ENCODE peak calls at places on chromosomes 3 and 15, in five cellular contexts. A is HTR-8/SVneo, D is fibroblast of lung, I is aorta, E is kidney tubule cell. O is an unnamed sample.

GRCh38 chr3:525415-525814 is 328.9 kb downstream of the CHL1 start:
- DNase-seq in D (no peak), E (peak), I (no peak), A (no peak), O (no peak)

GRCh38 chr15:74793135-74794028 is 11.5 kb downstream of the CSK start:
- DNase-seq in A (no peak), I (no peak), D (peak), E (no peak), O (peak)

GRCh38 chr3:9769426-9770275 is at the start of gene CAMK1:
- DNase-seq in I (peak), E (peak), A (peak), D (peak), O (peak)

GRCh38 chr15:65212097-65212496 is 824 bp upstream of the CILP start:
- DNase-seq in D (no peak), E (no peak), I (no peak), A (no peak), O (peak)

GRCh38 chr3:148090156-148090555 is 607.5 kb upstream of the AGTR1 start:
- DNase-seq in A (no peak), E (no peak), D (no peak), I (no peak), O (no peak)

GRCh38 chr3:87298111-87298718 is 21.8 kb upstream of the POU1F1 start:
- DNase-seq in I (no peak), D (peak), E (peak), A (peak), O (peak)

GRCh38 chr3:117903226-117903625 is 1131.4 kb downstream of the IGSF11 start:
- DNase-seq in A (no peak), D (peak), I (no peak), E (no peak), O (no peak)

GRCh38 chr15:39110336-39110735 is 470.5 kb upstream of the THBS1 start:
- DNase-seq in A (no peak), E (peak), D (peak), I (no peak), O (peak)

GRCh38 chr3:70882104-70882503 is 569.7 kb upstream of the MDFIC2 start:
- DNase-seq in I (no peak), D (peak), E (peak), A (no peak), O (no peak)

GRCh38 chr3:100761211-100761921 is 52.1 kb downstream of the TFG start:
- DNase-seq in A (peak), I (no peak), E (peak), D (no peak), O (no peak)

GRCh38 chr3:45870099-45870498 is 16.2 kb upstream of the CCR9 start:
- DNase-seq in I (no peak), D (no peak), E (no peak), A (no peak), O (no peak)

GRCh38 chr15:70447927-70448698 is 315.2 kb downstream of the UACA start:
- DNase-seq in D (peak), E (no peak), I (no peak), A (no peak), O (no peak)

GRCh38 chr3:45915518-45916231 is 27.6 kb upstream of the CXCR6 start:
- DNase-seq in I (no peak), E (peak), A (peak), D (peak), O (no peak)

GRCh38 chr3:43874290-43874689 is 183.6 kb downstream of the ABHD5 start:
- DNase-seq in I (peak), D (no peak), E (peak), A (no peak), O (no peak)

GRCh38 chr15:65903296-65904073 is 34.2 kb downstream of the RAB11A start:
- DNase-seq in D (peak), E (peak), I (no peak), A (peak), O (peak)

GRCh38 chr3:110318108-110318507 is 753.5 kb upstream of the NECTIN3 start:
- DNase-seq in E (peak), D (peak), A (no peak), I (no peak), O (peak)

GRCh38 chr3:194130807-194131589 is 5.0 kb upstream of the HES1 start:
- DNase-seq in E (peak), I (no peak), D (peak), A (no peak), O (peak)

GRCh38 chr3:8845641-8846040 is 76.2 kb upstream of the OXTR start:
- DNase-seq in D (peak), A (peak), I (no peak), E (peak), O (no peak)

GRCh38 chr3:174377684-174378083 is 481.4 kb upstream of the NAALADL2 start:
- DNase-seq in D (no peak), A (no peak), E (no peak), I (no peak), O (no peak)

GRCh38 chr15:99955181-99955525 is 221.9 kb upstream of the LYSMD4 start:
- DNase-seq in I (no peak), A (no peak), D (peak), E (peak), O (no peak)

O was measured in lung microvascular endothelial cell.